ENCODE peak calls at places on chromosomes 2 and 18, in six cellular contexts. W, D, I, Z, C and R are unnamed samples.

GRCh38 chr2:173874003-173874898 is 90.9 kb downstream of the SP3 start:
- DNase-seq in W (no peak), D (no peak), I (no peak), Z (no peak), C (no peak), R (no peak)

GRCh38 chr2:128786800-128787478 is 468.3 kb upstream of the HS6ST1 start:
- DNase-seq in W (no peak), D (no peak), I (peak), Z (no peak), C (peak), R (no peak)

GRCh38 chr18:49804096-49804495 is 9.2 kb downstream of the ACAA2 start:
- DNase-seq in W (no peak), D (no peak), I (no peak), Z (no peak), C (no peak), R (no peak)

GRCh38 chr18:21960189-21960588 is 209.2 kb upstream of the GATA6 start:
- DNase-seq in W (no peak), D (no peak), I (no peak), Z (no peak), C (peak), R (no peak)

GRCh38 chr2:217847552-217848350 is 155.0 kb downstream of the TNS1 start:
- DNase-seq in W (no peak), D (no peak), I (no peak), Z (no peak), C (no peak), R (no peak)

GRCh38 chr2:110166246-110166645 is 38.6 kb downstream of the NPHP1 start:
- DNase-seq in W (no peak), D (no peak), I (no peak), Z (no peak), C (no peak), R (peak)

GRCh38 chr2:43486604-43487003 is 109.2 kb downstream of the THADA start:
- DNase-seq in W (no peak), D (no peak), I (no peak), Z (no peak), C (no peak), R (peak)

GRCh38 chr18:63363951-63364350 is 3.1 kb downstream of the KDSR start:
- DNase-seq in W (no peak), D (no peak), I (no peak), Z (no peak), C (no peak), R (no peak)

GRCh38 chr2:171514908-171515582 is 7.2 kb upstream of the CYBRD1 start:
- DNase-seq in W (no peak), D (no peak), I (no peak), Z (no peak), C (no peak), R (no peak)

GRCh38 chr2:157075924-157076323 is 181.6 kb upstream of the GALNT5 start:
- DNase-seq in W (no peak), D (no peak), I (no peak), Z (no peak), C (no peak), R (no peak)

GRCh38 chr2:209907746-209908145 is 94.7 kb upstream of the RPE start:
- DNase-seq in W (no peak), D (no peak), I (no peak), Z (no peak), C (no peak), R (no peak)

GRCh38 chr2:128291161-128291843 is 27.4 kb downstream of the HS6ST1 start:
- DNase-seq in W (no peak), D (no peak), I (no peak), Z (no peak), C (no peak), R (no peak)

GRCh38 chr2:102915128-102915527 is 153.3 kb downstream of the TMEM182 start:
- DNase-seq in W (no peak), D (peak), I (no peak), Z (no peak), C (peak), R (peak)

GRCh38 chr2:60602388-60602787 is 48.9 kb upstream of the BCL11A start:
- DNase-seq in W (no peak), D (no peak), I (no peak), Z (no peak), C (no peak), R (no peak)

GRCh38 chr2:68423966-68424650 is 43.0 kb downstream of the FBXO48 start:
- DNase-seq in W (peak), D (no peak), I (no peak), Z (no peak), C (peak), R (no peak)

GRCh38 chr18:23897733-23898132 is 116.8 kb upstream of the TTC39C start:
- DNase-seq in W (no peak), D (no peak), I (no peak), Z (no peak), C (no peak), R (no peak)

GRCh38 chr2:226802573-226802972 is 3.0 kb upstream of the IRS1 start:
- DNase-seq in W (peak), D (no peak), I (no peak), Z (no peak), C (peak), R (peak)

GRCh38 chr2:234881413-234882241 is 70.2 kb upstream of the SH3BP4 start:
- DNase-seq in W (peak), D (peak), I (peak), Z (peak), C (peak), R (peak)